ENCODE peak calls at places on chromosomes 12 and 14, in five cellular contexts. Q is brain microvascular endothelial cell, X is IMR-90, O is psoas muscle, L is activated B cell treated with CpG ODN at 0.5 μM for 24 hours. W is an unnamed sample.

GRCh38 chr12:6471992-6472366 is 1.5 kb upstream of the VAMP1 start:
- DNase-seq in Q (no peak), X (no peak), O (no peak), L (no peak), W (no peak)

GRCh38 chr12:14357496-14357895 is 8.0 kb upstream of the ATF7IP start:
- DNase-seq in Q (no peak), X (no peak), O (no peak), L (no peak), W (no peak)

GRCh38 chr14:104393898-104394605 is 185.5 kb upstream of the C14orf180 start:
- DNase-seq in Q (no peak), X (no peak), O (peak; percentile 75), L (no peak), W (no peak)

GRCh38 chr12:75591628-75592027 is 80.2 kb upstream of the KRR1 start:
- DNase-seq in Q (no peak), X (peak; percentile 34), O (no peak), L (no peak), W (no peak)

GRCh38 chr12:3034067-3034750 is 43.0 kb upstream of the TSPAN9 start:
- DNase-seq in Q (peak; percentile 80), X (peak; percentile 71), O (peak; percentile 90), L (no peak), W (peak; percentile 71)

GRCh38 chr12:48350249-48351021 is at the start of gene ZNF641:
- DNase-seq in Q (peak; percentile 26), X (peak; percentile 48), O (peak; percentile 91), L (peak; percentile 73), W (peak; percentile 73)

GRCh38 chr12:88310666-88311065 is 168.6 kb downstream of the TMTC3 start:
- DNase-seq in Q (no peak), X (no peak), O (peak; percentile 52), L (no peak), W (no peak)

GRCh38 chr14:92926931-92927330 is 4.0 kb downstream of the CHGA start:
- DNase-seq in Q (no peak), X (no peak), O (no peak), L (no peak), W (no peak)

GRCh38 chr14:69291891-69292586 is 32.1 kb downstream of the GALNT16 start:
- DNase-seq in Q (no peak), X (no peak), O (no peak), L (no peak), W (no peak)

GRCh38 chr12:4140607-4141301 is 132.8 kb upstream of the CCND2 start:
- DNase-seq in Q (no peak), X (no peak), O (no peak), L (no peak), W (no peak)

GRCh38 chr14:105350450-105351244 is 36.1 kb downstream of the PACS2 start:
- DNase-seq in Q (no peak), X (no peak), O (no peak), L (no peak), W (no peak)

GRCh38 chr12:65232490-65233077 is 45.9 kb upstream of the MSRB3 start:
- DNase-seq in Q (no peak), X (peak; percentile 38), O (no peak), L (no peak), W (no peak)

GRCh38 chr12:43789941-43790340 is 16.2 kb downstream of the TWF1 start:
- DNase-seq in Q (no peak), X (peak; percentile 77), O (no peak), L (no peak), W (no peak)

GRCh38 chr12:49951411-49952105 is 1.0 kb downstream of the AQP2 start:
- DNase-seq in Q (no peak), X (no peak), O (no peak), L (no peak), W (no peak)

GRCh38 chr12:105228494-105228893 is 7.5 kb downstream of the APPL2 start:
- DNase-seq in Q (peak; percentile 75), X (peak; percentile 80), O (no peak), L (no peak), W (no peak)

GRCh38 chr12:20646239-20646827 is 48.8 kb upstream of the SLCO1C1 start:
- DNase-seq in Q (peak; percentile 43), X (peak; percentile 60), O (no peak), L (no peak), W (no peak)

GRCh38 chr12:52543985-52544888 is 8.7 kb downstream of the KRT71 start:
- DNase-seq in Q (no peak), X (no peak), O (no peak), L (no peak), W (no peak)

GRCh38 chr12:34403706-34404376 is 381.5 kb downstream of the ALG10 start:
- DNase-seq in Q (no peak), X (no peak), O (peak; percentile 26), L (peak; percentile 5), W (no peak)

GRCh38 chr14:90871605-90872233 is 55.5 kb upstream of the TTC7B start:
- DNase-seq in Q (no peak), X (peak; percentile 54), O (no peak), L (no peak), W (no peak)

GRCh38 chr14:18688346-18688745 is 87.4 kb downstream of the OR11H12 start:
- DNase-seq in Q (no peak), X (no peak), O (no peak), L (no peak), W (no peak)

GRCh38 chr12:80129895-80130535 is 30.7 kb downstream of the OTOGL start:
- DNase-seq in Q (no peak), X (peak; percentile 31), O (no peak), L (no peak), W (peak; percentile 3)

GRCh38 chr14:57480044-57480443 is 13.6 kb downstream of the CCDC198 start:
- DNase-seq in Q (no peak), X (no peak), O (no peak), L (no peak), W (no peak)

GRCh38 chr12:103742349-103742784 is 98.7 kb downstream of the NT5DC3 start:
- DNase-seq in Q (no peak), X (no peak), O (no peak), L (no peak), W (peak; percentile 28)

GRCh38 chr14:54489318-54489683 is 521 bp upstream of the GMFB start:
- DNase-seq in Q (no peak), X (no peak), O (no peak), L (no peak), W (no peak)

GRCh38 chr12:97556201-97556824 is 93.7 kb downstream of the RMST start:
- DNase-seq in Q (no peak), X (no peak), O (no peak), L (no peak), W (peak; percentile 44)

GRCh38 chr12:117816-118345 is 51.3 kb downstream of the IQSEC3 start:
- DNase-seq in Q (no peak), X (no peak), O (no peak), L (no peak), W (no peak)

GRCh38 chr12:14408208-14408607 is 42.7 kb downstream of the ATF7IP start:
- DNase-seq in Q (no peak), X (peak; percentile 50), O (no peak), L (no peak), W (no peak)

GRCh38 chr14:80211143-80212024 is at the start of gene DIO2:
- DNase-seq in Q (no peak), X (peak; percentile 31), O (peak; percentile 60), L (no peak), W (no peak)

GRCh38 chr14:37584211-37585100 is 10.6 kb downstream of the FOXA1 start:
- DNase-seq in Q (no peak), X (no peak), O (no peak), L (no peak), W (peak; percentile 51)

GRCh38 chr12:104220931-104221330 is 5.4 kb downstream of the TXNRD1 start:
- DNase-seq in Q (no peak), X (no peak), O (no peak), L (no peak), W (no peak)

GRCh38 chr12:12240671-12241345 is 26.0 kb downstream of the LRP6 start:
- DNase-seq in Q (no peak), X (peak; percentile 66), O (no peak), L (no peak), W (no peak)

GRCh38 chr14:21104448-21105060 is 3.7 kb downstream of the TMEM253 start:
- DNase-seq in Q (peak; percentile 72), X (peak; percentile 77), O (peak; percentile 88), L (no peak), W (peak; percentile 69)

GRCh38 chr14:44771495-44771894 is 190.3 kb downstream of the KLHL28 start:
- DNase-seq in Q (no peak), X (no peak), O (no peak), L (no peak), W (no peak)

GRCh38 chr14:59020382-59020781 is 168.1 kb upstream of the DAAM1 start:
- DNase-seq in Q (peak; percentile 62), X (peak; percentile 46), O (no peak), L (no peak), W (peak; percentile 38)

GRCh38 chr12:124172646-124173045 is 122.2 kb upstream of the RFLNA start:
- DNase-seq in Q (no peak), X (no peak), O (no peak), L (no peak), W (no peak)

GRCh38 chr14:59739794-59740193 is 130.8 kb downstream of the RTN1 start:
- DNase-seq in Q (no peak), X (no peak), O (no peak), L (no peak), W (no peak)

GRCh38 chr12:830111-830867 is 77.9 kb downstream of the WNK1 start:
- DNase-seq in Q (no peak), X (no peak), O (no peak), L (no peak), W (no peak)

GRCh38 chr12:91926810-91927209 is 218.8 kb downstream of the BTG1 start:
- DNase-seq in Q (no peak), X (peak; percentile 90), O (no peak), L (no peak), W (no peak)

GRCh38 chr12:74259199-74259598 is 278.4 kb upstream of the ATXN7L3B start:
- DNase-seq in Q (no peak), X (no peak), O (no peak), L (no peak), W (no peak)
- TF ChIP-seq CTCF in Q (no peak), X (no peak), O (no peak), L (no peak), W (no peak)

GRCh38 chr12:126346087-126346486 is 1280.9 kb downstream of the AACS start:
- DNase-seq in Q (no peak), X (no peak), O (no peak), L (no peak), W (no peak)
- TF ChIP-seq CTCF in Q (no peak), X (no peak), O (no peak), L (no peak), W (no peak)

GRCh38 chr14:95195031-95195430 is 37.7 kb upstream of the DICER1 start:
- DNase-seq in Q (no peak), X (no peak), O (no peak), L (no peak), W (no peak)
- TF ChIP-seq CTCF in Q (no peak), X (no peak), O (no peak), L (no peak), W (no peak)

DNA sequence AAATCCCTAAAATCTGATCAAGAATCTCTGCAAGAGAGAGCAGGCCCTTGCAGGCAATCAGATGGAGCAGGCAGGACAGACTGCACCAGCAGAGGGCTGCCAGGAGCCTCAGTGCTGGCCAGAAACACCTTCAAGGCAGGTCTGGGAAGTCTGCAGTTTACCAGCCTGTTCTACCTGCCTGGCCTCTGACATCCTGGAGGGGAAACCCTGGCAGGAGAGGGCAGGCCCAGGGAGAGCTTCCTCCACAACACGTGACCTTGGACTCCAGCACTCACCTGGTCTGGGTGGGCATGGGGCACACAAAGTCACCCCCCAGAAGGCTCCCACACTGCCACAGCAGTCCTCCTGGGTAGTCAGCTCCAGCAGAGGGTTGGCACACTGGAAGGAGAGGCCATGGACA is 56.0 kb downstream of the ISCA2 start:
- DNase-seq in Q (no peak), X (no peak), O (peak; percentile 41), L (no peak), W (peak; percentile 42)
- TF ChIP-seq CTCF in Q (peak; percentile 62), X (peak; percentile 39), O (no peak), L (no peak), W (peak; percentile 24)

GRCh38 chr14:64501326-64502171 is 2.1 kb downstream of the ZBTB25 start:
- DNase-seq in Q (peak; percentile 22), X (peak; percentile 38), O (peak; percentile 80), L (no peak), W (peak; percentile 38)
- TF ChIP-seq CTCF in Q (no peak), X (no peak), O (no peak), L (no peak), W (no peak)